ENCODE peak calls at places on chromosomes 13 and 19, in four cellular contexts. P is aorta, S is AG10803, T is RWPE2. B is an unnamed sample.

GRCh38 chr19:3047307-3048189 is 14.7 kb downstream of the TLE5 start:
- DNase-seq in P (peak), S (peak), T (no peak), B (peak)

GRCh38 chr13:42215578-42216421 is 56.2 kb upstream of the AKAP11 start:
- DNase-seq in S (peak), P (no peak), T (no peak), B (peak)

GRCh38 chr19:4709440-4710280 is 14.0 kb downstream of the DPP9 start:
- DNase-seq in S (no peak), P (no peak), T (no peak), B (no peak)

GRCh38 chr19:55452381-55453325 is 8.8 kb downstream of the ISOC2 start:
- DNase-seq in S (peak), P (no peak), T (peak), B (peak)

GRCh38 chr13:51453959-51454703 is 1.3 kb upstream of the INTS6 start:
- DNase-seq in P (no peak), S (peak), T (no peak), B (no peak)

GRCh38 chr13:98223741-98224140 is 46.7 kb upstream of the RNF113B start:
- DNase-seq in P (no peak), T (no peak), S (no peak), B (no peak)

GRCh38 chr13:110625771-110626321 is 10.5 kb downstream of the NAXD start:
- DNase-seq in S (no peak), P (no peak), T (no peak), B (no peak)

GRCh38 chr13:43230989-43231388 is 207.6 kb downstream of the DNAJC15 start:
- DNase-seq in T (no peak), P (no peak), S (no peak), B (no peak)

GRCh38 chr13:98521876-98522275 is 55.0 kb downstream of the STK24 start:
- DNase-seq in S (no peak), T (no peak), P (no peak), B (no peak)

GRCh38 chr19:16268676-16269319 is 55.8 kb upstream of the KLF2 start:
- DNase-seq in P (no peak), S (no peak), T (peak), B (no peak)

GRCh38 chr13:99496322-99497142 is 4.7 kb upstream of the TM9SF2 start:
- DNase-seq in T (no peak), S (peak), P (peak), B (no peak)

GRCh38 chr13:37067874-37068273 is 8.4 kb upstream of the SUPT20H start:
- DNase-seq in T (no peak), P (no peak), S (no peak), B (no peak)

GRCh38 chr13:79541426-79542049 is 60.6 kb downstream of the NDFIP2 start:
- DNase-seq in T (no peak), S (peak), P (no peak), B (peak)

GRCh38 chr19:18417250-18418033 is 1.8 kb upstream of the SSBP4 start:
- DNase-seq in T (peak), P (peak), S (peak), B (no peak)

GRCh38 chr13:41970022-41970421 is 9.1 kb upstream of the VWA8 start:
- DNase-seq in T (no peak), S (no peak), P (no peak), B (no peak)

GRCh38 chr19:15276620-15277019 is 44.4 kb upstream of the EPHX3 start:
- DNase-seq in P (no peak), S (peak), T (no peak), B (no peak)

GRCh38 chr19:31418055-31418454 is 68.8 kb upstream of the TSHZ3 start:
- DNase-seq in P (no peak), T (no peak), S (no peak), B (no peak)

GRCh38 chr13:79398169-79398568 is 7.9 kb downstream of the RBM26 start:
- DNase-seq in S (no peak), T (no peak), P (no peak), B (no peak)

GRCh38 chr13:99265823-99266426 is 7.7 kb upstream of the GPR18 start:
- DNase-seq in P (no peak), S (peak), T (no peak), B (no peak)

GRCh38 chr19:58330458-58330857 is 3.7 kb downstream of the ZSCAN22 start:
- DNase-seq in P (no peak), T (no peak), S (peak), B (no peak)

GRCh38 chr19:49362048-49362925 is at the start of gene TEAD2:
- DNase-seq in T (no peak), S (peak), P (peak), B (no peak)

GRCh38 chr19:15429825-15430467 is 11.2 kb upstream of the AKAP8L start:
- DNase-seq in P (no peak), S (no peak), T (peak), B (no peak)

GRCh38 chr13:109162248-109163051 is 533.0 kb downstream of the MYO16 start:
- DNase-seq in P (no peak), S (no peak), T (no peak), B (no peak)

GRCh38 chr13:43127103-43127817 is 103.9 kb downstream of the DNAJC15 start:
- DNase-seq in T (no peak), S (no peak), P (no peak), B (no peak)

GRCh38 chr13:39365879-39366278 is 237.1 kb downstream of the LHFPL6 start:
- DNase-seq in P (no peak), T (no peak), S (no peak), B (no peak)

GRCh38 chr19:5593963-5594255 is 26.2 kb upstream of the TINCR start:
- DNase-seq in T (no peak), S (no peak), P (peak), B (no peak)

GRCh38 chr13:37319041-37319443 is 213.6 kb upstream of the CSNK1A1L start:
- DNase-seq in S (peak), T (no peak), P (no peak), B (peak)

GRCh38 chr13:114155923-114156883 is 22.9 kb upstream of the CFAP97D2 start:
- DNase-seq in T (peak), P (no peak), S (no peak), B (no peak)

GRCh38 chr13:97953376-97953970 is at the start of gene IPO5:
- DNase-seq in S (peak), T (no peak), P (no peak), B (no peak)

GRCh38 chr13:44451109-44451508 is 77.5 kb downstream of the SERP2 start:
- DNase-seq in S (no peak), T (no peak), P (no peak), B (no peak)

GRCh38 chr13:44449999-44450821 is 76.6 kb downstream of the SERP2 start:
- DNase-seq in S (no peak), P (no peak), T (no peak), B (no peak)

GRCh38 chr13:44453881-44454280 is 80.3 kb downstream of the SERP2 start:
- DNase-seq in S (no peak), T (no peak), P (no peak), B (no peak)

GRCh38 chr13:44451651-44452050 is 78.0 kb downstream of the SERP2 start:
- DNase-seq in T (no peak), S (no peak), P (no peak), B (no peak)

DNA sequence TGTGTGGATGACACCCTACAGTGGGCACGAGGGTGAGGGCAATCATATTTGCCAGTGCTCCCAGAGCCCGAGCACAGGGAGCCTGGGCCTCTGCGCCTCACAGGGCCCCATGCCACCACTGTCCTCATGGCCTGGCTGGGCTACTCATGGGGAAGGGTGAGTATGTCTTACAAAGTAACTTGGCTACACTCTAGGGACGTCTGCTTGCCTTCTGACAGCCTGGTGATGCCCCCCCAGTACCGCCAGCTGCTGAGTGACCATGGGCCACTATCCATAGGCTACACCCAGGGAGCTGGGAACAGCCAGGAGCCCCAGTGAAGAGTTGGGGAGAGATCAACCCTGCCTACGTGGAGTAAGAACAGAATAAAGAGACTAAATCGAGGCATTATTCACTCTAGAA is 78.8 kb downstream of the SERP2 start:
- DNase-seq in T (no peak), S (no peak), P (no peak), B (no peak)
- H3K4me3 ChIP-seq in T (no peak), S (no peak), P (no peak), B (no peak)

GRCh38 chr19:1253514-1254080 is 5.2 kb downstream of the MIDN start:
- DNase-seq in T (no peak), P (no peak), S (peak), B (no peak)
- H3K4me3 ChIP-seq in T (peak), P (no peak), S (peak), B (peak)

DNA sequence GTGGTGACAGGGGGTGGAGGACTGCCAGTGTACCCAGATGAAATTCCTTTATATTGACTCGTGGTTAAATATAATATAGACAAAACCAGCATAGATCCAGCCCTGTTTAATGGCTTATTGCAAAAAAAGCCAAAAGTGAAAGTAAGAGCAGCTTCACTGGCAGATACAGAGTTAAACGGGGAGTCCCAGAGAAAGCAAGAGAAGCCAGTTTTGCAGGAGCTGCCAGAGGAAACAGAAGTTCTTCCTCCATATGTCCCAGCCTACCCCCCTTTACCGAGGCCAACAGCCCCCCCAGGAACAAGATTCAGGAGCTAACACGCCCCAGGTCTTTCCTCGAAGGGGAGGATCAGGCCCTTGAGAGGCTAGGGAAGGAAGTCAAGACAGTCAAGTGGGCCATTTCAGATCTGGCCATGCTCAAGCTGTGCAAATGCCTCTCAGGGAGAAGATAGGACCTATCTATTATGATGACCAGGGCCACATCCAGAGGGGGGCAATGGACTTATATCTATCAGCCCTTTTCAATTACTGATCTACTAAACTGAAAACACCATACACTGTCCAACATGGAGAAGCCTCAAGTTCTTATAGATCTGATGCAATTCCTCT is 47.2 kb upstream of the ZNF737 start:
- DNase-seq in S (no peak), T (no peak), P (no peak), B (no peak)
- H3K4me3 ChIP-seq in S (peak), T (no peak), P (peak), B (no peak)

GRCh38 chr19:44757057-44757734 is 8.7 kb downstream of the BCL3 start:
- DNase-seq in P (peak), T (no peak), S (peak), B (no peak)
- H3K4me3 ChIP-seq in P (peak), T (no peak), S (peak), B (peak)

DNA sequence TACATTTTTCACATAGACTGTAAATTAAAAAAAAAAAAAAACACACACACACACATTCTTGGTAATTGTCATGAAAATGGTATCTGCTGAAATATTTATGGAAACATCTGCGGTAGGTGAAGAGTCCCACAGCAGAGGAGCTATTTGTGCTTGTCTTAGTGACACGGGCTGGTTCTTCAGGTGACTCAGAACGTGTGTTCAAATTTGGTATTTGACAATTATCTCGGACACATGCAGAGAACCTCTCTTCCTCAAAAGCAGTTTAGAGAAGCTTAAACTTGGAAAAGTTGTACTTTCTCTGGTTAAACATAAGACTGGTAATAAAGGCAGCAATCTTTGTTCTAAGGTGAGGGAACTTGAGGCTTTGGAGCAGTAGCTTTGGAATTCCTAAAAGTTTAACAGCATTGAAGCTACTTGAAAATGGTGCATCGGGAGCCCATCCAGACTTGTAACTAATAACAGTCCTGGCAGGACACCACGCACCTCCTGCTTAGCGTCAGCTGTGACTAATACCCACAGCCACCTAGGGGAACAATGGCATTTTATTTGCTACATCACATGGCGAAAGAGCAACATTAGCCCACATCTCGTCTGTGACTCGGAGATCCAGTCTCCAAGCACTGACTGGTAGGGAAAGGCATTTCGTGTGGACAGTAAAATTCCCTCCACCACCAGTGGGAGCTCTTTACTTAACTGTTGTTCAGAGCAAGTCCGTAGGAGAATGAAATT is 1505.1 kb upstream of the SLC10A2 start:
- DNase-seq in S (peak), T (no peak), P (peak), B (no peak)
- H3K4me3 ChIP-seq in S (no peak), T (no peak), P (peak), B (no peak)

DNA sequence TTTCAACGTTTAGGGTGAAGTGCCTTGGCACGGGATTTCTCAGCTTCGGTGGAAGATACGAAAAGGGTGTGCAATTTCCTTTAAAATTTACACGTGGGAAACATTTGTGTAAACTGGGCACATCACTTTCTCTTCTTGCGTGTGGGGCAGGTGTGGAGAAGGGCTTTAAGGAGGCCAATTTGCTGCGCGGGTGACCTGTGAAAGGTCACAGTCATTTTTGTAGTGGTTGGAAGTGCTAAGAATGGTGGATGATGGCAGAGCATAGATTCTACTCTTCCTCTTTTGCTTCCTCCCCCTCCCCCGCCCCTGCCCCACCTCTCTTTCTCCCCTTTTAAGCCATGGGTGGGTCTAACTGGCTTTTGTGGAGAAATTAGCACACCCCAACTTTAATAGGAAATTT is 7.2 kb downstream of the SLITRK5 start:
- DNase-seq in P (no peak), T (no peak), S (no peak), B (no peak)
- H3K4me3 ChIP-seq in P (no peak), T (peak), S (peak), B (no peak)

GRCh38 chr19:37989855-37990254 is 82.8 kb downstream of the SIPA1L3 start:
- DNase-seq in S (no peak), T (no peak), P (no peak), B (no peak)
- H3K4me3 ChIP-seq in S (no peak), T (no peak), P (no peak), B (no peak)

DNA sequence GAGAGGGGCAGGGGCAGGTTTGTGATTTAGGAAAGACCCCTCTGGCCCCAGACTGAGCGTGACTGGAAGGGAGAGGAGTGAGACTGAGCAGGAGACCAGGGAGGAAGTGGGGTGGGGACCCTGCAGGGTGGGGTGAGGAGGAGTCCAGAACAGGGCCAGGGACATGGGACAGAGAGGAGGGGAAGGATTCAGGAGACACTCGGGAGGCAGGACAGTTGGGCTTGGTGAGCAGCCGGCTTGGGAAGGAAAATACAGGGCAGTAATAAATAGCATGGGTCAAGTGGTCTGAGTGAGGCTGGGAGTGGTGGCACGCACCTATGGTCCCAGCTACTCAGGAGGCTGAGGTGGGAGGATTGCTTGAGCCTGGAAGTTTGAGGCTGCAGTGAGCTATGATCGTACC is 9.4 kb downstream of the FOSB start:
- DNase-seq in S (no peak), P (no peak), T (no peak), B (no peak)
- H3K4me3 ChIP-seq in S (no peak), P (no peak), T (no peak), B (no peak)

B was measured in HFF-Myc.